ENCODE peak calls at places on chromosomes 7 and 10, in five cellular contexts. One of them, this sample, is unnamed.

GRCh38 chr7:106279425-106280182 is 5.2 kb downstream of the NAMPT start:
- DNase-seq in astrocyte: no peak
- DNase-seq in DND-41: no peak
- DNase-seq in GM12878: no peak
- DNase-seq in H1: no peak
- DNase-seq in this sample: no peak

GRCh38 chr7:137874390-137874789 is 27.6 kb upstream of the DGKI start:
- DNase-seq in astrocyte: peak; percentile 96
- DNase-seq in DND-41: no peak
- DNase-seq in GM12878: no peak
- DNase-seq in H1: no peak
- DNase-seq in this sample: no peak

GRCh38 chr7:41967156-41967555 is 264.3 kb upstream of the INHBA start:
- DNase-seq in astrocyte: peak; percentile 41
- DNase-seq in DND-41: no peak
- DNase-seq in GM12878: no peak
- DNase-seq in H1: no peak
- DNase-seq in this sample: peak; percentile 46

GRCh38 chr10:132103116-132103910 is 37.6 kb downstream of the JAKMIP3 start:
- DNase-seq in astrocyte: no peak
- DNase-seq in DND-41: no peak
- DNase-seq in GM12878: no peak
- DNase-seq in H1: no peak
- DNase-seq in this sample: no peak

GRCh38 chr10:110632591-110633215 is 11.4 kb upstream of the RBM20 start:
- DNase-seq in astrocyte: no peak
- DNase-seq in DND-41: no peak
- DNase-seq in GM12878: no peak
- DNase-seq in H1: no peak
- DNase-seq in this sample: peak; percentile 75

GRCh38 chr10:18582803-18583202 is 68.6 kb downstream of the NSUN6 start:
- DNase-seq in astrocyte: peak; percentile 31
- DNase-seq in DND-41: peak; percentile 59
- DNase-seq in GM12878: no peak
- DNase-seq in H1: no peak
- DNase-seq in this sample: no peak

GRCh38 chr10:27998954-27999275 is at the start of gene ODAD2:
- DNase-seq in astrocyte: peak; percentile 12
- DNase-seq in DND-41: no peak
- DNase-seq in GM12878: no peak
- DNase-seq in H1: no peak
- DNase-seq in this sample: peak; percentile 3

GRCh38 chr10:26860026-26860541 is 674 bp downstream of the ABI1 start:
- DNase-seq in astrocyte: peak; percentile 66
- DNase-seq in DND-41: peak; percentile 61
- DNase-seq in GM12878: no peak
- DNase-seq in H1: no peak
- DNase-seq in this sample: peak; percentile 82

GRCh38 chr7:82805527-82805960 is 357.1 kb downstream of the PCLO start:
- DNase-seq in astrocyte: peak; percentile 94
- DNase-seq in DND-41: no peak
- DNase-seq in GM12878: no peak
- DNase-seq in H1: no peak
- DNase-seq in this sample: peak; percentile 79

GRCh38 chr10:86871563-86872183 is 85.7 kb downstream of the MMRN2 start:
- DNase-seq in astrocyte: peak; percentile 45
- DNase-seq in DND-41: no peak
- DNase-seq in GM12878: no peak
- DNase-seq in H1: no peak
- DNase-seq in this sample: no peak

GRCh38 chr7:143296686-143297085 is 8.5 kb downstream of the CASP2 start:
- DNase-seq in astrocyte: no peak
- DNase-seq in DND-41: no peak
- DNase-seq in GM12878: no peak
- DNase-seq in H1: no peak
- DNase-seq in this sample: no peak
- H3K36me3 ChIP-seq in astrocyte: peaks cover 60% of the 10 kb centered on the region
- H3K36me3 ChIP-seq in DND-41: peaks cover 94% of the 10 kb centered on the region
- H3K36me3 ChIP-seq in GM12878: peaks cover 22% of the 10 kb centered on the region
- H3K36me3 ChIP-seq in H1: peaks cover 45% of the 10 kb centered on the region
- H3K36me3 ChIP-seq in this sample: peaks cover 51% of the 10 kb centered on the region

DNA sequence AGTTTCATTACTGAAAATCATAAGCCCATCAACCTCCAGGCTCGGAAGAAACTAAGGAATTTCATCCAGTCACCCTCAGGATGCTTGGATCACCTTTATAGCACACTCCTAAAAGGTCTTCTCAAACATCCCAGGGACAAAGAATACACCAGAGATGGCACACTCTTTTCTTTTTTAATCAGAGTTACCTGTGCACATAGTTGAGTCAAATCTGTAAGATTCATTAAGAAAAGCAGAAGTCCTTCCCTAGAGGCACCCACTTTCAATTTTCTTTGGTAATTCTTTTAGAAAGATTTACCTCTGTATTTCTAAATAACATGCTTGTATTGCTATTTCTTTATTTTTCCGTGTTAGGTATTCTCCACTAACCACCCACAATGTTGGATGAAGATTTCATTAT is 50.6 kb upstream of the IL6 start:
- DNase-seq in astrocyte: no peak
- DNase-seq in DND-41: no peak
- DNase-seq in GM12878: no peak
- DNase-seq in H1: no peak
- DNase-seq in this sample: no peak
- H3K4me2 ChIP-seq in astrocyte: no peak overlapping the region
- H3K4me2 ChIP-seq in DND-41: no peak overlapping the region
- H3K4me2 ChIP-seq in GM12878: no peak overlapping the region
- H3K4me2 ChIP-seq in H1: no peak overlapping the region
- H3K4me2 ChIP-seq in this sample: no peak overlapping the region

DNA sequence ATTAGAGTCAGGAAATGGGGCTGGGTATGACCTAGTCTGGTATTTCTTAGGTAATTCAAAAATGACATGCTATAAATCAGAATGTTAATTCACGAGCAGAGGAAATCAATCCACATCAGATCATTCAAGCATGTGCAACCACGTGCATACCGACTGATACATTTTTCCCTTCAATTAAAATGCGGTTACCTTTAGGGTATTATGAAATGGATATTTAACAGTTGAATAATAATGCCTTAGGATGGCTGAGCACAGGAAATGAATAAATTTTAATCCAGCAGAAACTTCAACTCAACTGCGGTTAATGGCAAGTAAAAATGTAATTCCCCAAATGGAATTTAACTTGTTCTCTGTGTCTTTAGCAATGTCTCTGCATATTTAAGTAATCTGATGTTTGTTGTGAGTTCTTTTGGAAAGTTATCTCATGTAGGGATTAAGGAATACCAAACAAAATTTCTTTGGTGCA is 9.2 kb downstream of the CPA2 start:
- DNase-seq in astrocyte: peak; percentile 86
- DNase-seq in DND-41: no peak
- DNase-seq in GM12878: no peak
- DNase-seq in H1: no peak
- DNase-seq in this sample: peak; percentile 91
- H3K4me1 ChIP-seq in astrocyte: peaks cover 32% of the 10 kb centered on the region
- H3K4me1 ChIP-seq in DND-41: peaks cover 16% of the 10 kb centered on the region
- H3K4me1 ChIP-seq in GM12878: no peaks in the 10 kb centered on the region
- H3K4me1 ChIP-seq in H1: peaks cover 6% of the 10 kb centered on the region
- H3K4me1 ChIP-seq in this sample: peaks cover 84% of the 10 kb centered on the region

DNA sequence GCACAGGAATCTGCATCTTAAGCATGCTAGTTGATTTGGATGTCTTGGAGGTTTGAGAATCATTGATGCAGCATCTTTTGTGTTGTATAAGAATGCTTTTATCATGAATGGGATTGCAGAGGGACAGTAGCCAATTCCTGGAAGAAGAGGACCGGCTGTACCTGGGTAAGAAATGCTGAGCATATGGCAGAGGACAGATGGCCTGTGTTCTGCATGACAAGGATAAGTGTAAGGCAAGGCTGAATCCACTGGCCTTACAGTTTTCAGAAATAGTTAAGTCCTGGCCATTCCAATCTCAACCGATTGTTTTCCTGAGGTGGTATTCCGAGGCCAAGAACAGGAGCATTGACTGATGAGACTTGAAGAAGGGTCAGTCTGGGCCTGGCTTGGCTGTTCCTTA is 24.4 kb upstream of the KBTBD2 start:
- DNase-seq in astrocyte: no peak
- DNase-seq in DND-41: no peak
- DNase-seq in GM12878: no peak
- DNase-seq in H1: no peak
- DNase-seq in this sample: no peak
- H3K36me3 ChIP-seq in astrocyte: peaks cover 14% of the 10 kb centered on the region
- H3K36me3 ChIP-seq in DND-41: no peaks in the 10 kb centered on the region
- H3K36me3 ChIP-seq in GM12878: no peaks in the 10 kb centered on the region
- H3K36me3 ChIP-seq in H1: no peaks in the 10 kb centered on the region
- H3K36me3 ChIP-seq in this sample: peaks cover 25% of the 10 kb centered on the region

GRCh38 chr7:44534501-44534900 is 6.6 kb downstream of the NPC1L1 start:
- DNase-seq in astrocyte: no peak
- DNase-seq in DND-41: peak; percentile 64
- DNase-seq in GM12878: no peak
- DNase-seq in H1: peak; percentile 39
- DNase-seq in this sample: peak; percentile 8
- H3K4me2 ChIP-seq in astrocyte: no peak overlapping the region
- H3K4me2 ChIP-seq in DND-41: no peak overlapping the region
- H3K4me2 ChIP-seq in GM12878: no peak overlapping the region
- H3K4me2 ChIP-seq in H1: no peak overlapping the region
- H3K4me2 ChIP-seq in this sample: no peak overlapping the region

DNA sequence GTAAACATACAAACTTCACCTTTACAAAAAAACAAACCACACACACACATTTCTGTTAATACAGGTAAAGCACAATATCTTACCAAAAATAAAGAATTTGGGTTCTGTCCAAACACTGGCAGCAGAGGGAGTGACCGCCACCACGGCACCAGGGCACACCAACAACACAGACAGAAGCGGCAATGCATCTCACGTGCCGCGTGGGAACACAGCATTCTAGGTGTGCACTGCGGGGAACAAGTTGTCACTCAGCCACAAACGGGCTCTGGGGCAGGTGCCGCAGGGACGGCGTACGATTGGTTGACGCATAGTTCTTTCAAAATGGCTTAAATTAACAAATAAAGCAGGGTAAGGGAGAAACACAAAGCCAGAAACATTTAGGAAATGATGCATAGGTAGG is 22.3 kb downstream of the PDGFA start:
- DNase-seq in astrocyte: no peak
- DNase-seq in DND-41: no peak
- DNase-seq in GM12878: no peak
- DNase-seq in H1: no peak
- DNase-seq in this sample: no peak
- H3K4me1 ChIP-seq in astrocyte: no peaks in the 10 kb centered on the region
- H3K4me1 ChIP-seq in DND-41: no peaks in the 10 kb centered on the region
- H3K4me1 ChIP-seq in GM12878: no peaks in the 10 kb centered on the region
- H3K4me1 ChIP-seq in H1: no peaks in the 10 kb centered on the region
- H3K4me1 ChIP-seq in this sample: peaks cover 30% of the 10 kb centered on the region

GRCh38 chr7:94701555-94701973 is 45.6 kb upstream of the SGCE start:
- DNase-seq in astrocyte: peak; percentile 75
- DNase-seq in DND-41: no peak
- DNase-seq in GM12878: no peak
- DNase-seq in H1: peak; percentile 7
- DNase-seq in this sample: peak; percentile 73
- H3K36me3 ChIP-seq in astrocyte: no peaks in the 10 kb centered on the region
- H3K36me3 ChIP-seq in DND-41: no peaks in the 10 kb centered on the region
- H3K36me3 ChIP-seq in GM12878: no peaks in the 10 kb centered on the region
- H3K36me3 ChIP-seq in H1: no peaks in the 10 kb centered on the region
- H3K36me3 ChIP-seq in this sample: no peaks in the 10 kb centered on the region

DNA sequence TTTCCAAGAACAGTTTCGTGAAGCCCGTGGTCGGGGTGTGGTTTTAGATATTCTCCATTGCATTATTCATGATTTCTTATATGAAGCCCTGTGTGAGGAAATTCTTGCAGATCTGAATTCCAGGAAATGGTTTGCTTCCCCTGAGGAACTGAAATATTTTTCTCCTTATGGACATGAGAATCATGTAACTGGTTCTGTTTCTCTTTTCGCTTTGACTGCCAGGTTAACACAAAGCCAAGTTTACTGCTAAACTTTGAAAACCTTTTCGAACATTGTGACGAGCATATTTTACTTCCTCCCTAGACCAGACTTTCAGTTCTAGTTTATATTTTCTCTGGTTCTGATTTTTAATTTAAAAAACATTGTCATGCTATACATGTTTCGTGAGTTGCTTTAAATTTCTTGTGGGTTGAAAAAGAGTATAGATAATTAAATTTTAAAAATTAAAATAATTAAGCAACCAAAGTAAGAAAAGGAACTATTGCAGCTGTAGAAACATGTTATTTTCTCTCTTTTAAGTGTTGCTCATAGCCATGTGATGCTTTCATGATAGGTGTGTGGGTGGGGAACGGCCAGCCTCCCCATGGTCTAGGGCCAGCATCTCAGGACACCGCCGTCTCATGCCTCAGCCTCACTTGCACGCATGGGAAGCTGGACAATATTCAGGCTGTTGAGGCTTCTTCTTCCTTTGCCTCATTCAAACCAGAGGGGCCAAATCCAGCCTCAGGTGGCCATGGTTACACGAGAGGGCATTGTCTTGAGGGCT is 97.1 kb downstream of the CREB5 start:
- DNase-seq in astrocyte: peak; percentile 36
- DNase-seq in DND-41: no peak
- DNase-seq in GM12878: peak; percentile 45
- DNase-seq in H1: no peak
- DNase-seq in this sample: peak; percentile 68
- H3K4me2 ChIP-seq in astrocyte: no peak overlapping the region
- H3K4me2 ChIP-seq in DND-41: no peak overlapping the region
- H3K4me2 ChIP-seq in GM12878: peak overlapping the region; percentile 54
- H3K4me2 ChIP-seq in H1: no peak overlapping the region
- H3K4me2 ChIP-seq in this sample: peak overlapping the region; percentile 18

DNA sequence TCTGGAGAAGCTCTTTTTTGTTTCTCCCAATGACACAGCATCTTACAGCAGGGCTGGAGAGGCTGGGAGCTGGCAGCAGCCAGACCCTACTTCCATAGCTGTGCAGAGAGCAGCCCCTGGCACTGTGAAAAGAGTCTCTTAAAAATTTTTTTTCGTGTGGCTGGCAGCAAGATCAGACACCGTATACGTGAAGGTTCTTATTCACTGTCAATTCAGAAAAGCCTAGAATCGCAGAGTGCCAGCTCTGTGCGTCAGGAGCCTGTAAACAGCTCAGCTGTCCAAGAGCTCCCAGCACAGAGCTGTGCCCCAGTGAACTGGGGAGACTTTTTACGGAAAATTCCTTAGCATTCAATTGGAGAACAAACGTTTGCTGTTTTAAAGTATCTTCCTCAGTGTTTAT is 6.5 kb downstream of the BAG3 start:
- DNase-seq in astrocyte: no peak
- DNase-seq in DND-41: no peak
- DNase-seq in GM12878: no peak
- DNase-seq in H1: no peak
- DNase-seq in this sample: no peak
- H3K4me1 ChIP-seq in astrocyte: peaks cover 72% of the 10 kb centered on the region
- H3K4me1 ChIP-seq in DND-41: peaks cover 6% of the 10 kb centered on the region
- H3K4me1 ChIP-seq in GM12878: no peaks in the 10 kb centered on the region
- H3K4me1 ChIP-seq in H1: no peaks in the 10 kb centered on the region
- H3K4me1 ChIP-seq in this sample: peaks cover 68% of the 10 kb centered on the region

This sample was measured in mammary epithelial cell.